ENCODE peak calls at places on chromosome 16, in seven cellular contexts. O is IMR-90, X is neuronal stem cell, G is H9, W is H1, S is mesenchymal stem cell, C is trophoblast cell. Y is an unnamed sample.

GRCh38 chr16:85326113-85326793 is 214.0 kb upstream of the CIBAR2 start:
- DNase-seq in O (peak; percentile 38), X (no peak), G (no peak), W (no peak), S (peak; percentile 88), C (no peak), Y (peak; percentile 51)

GRCh38 chr16:11097094-11097781 is 152.9 kb downstream of the CLEC16A start:
- DNase-seq in O (no peak), X (no peak), G (no peak), W (no peak), S (no peak), C (no peak), Y (no peak)

GRCh38 chr16:55663770-55664677 is 8.2 kb downstream of the SLC6A2 start:
- DNase-seq in O (no peak), X (no peak), G (no peak), W (no peak), S (no peak), C (peak; percentile 99), Y (peak; percentile 54)

GRCh38 chr16:17364319-17365210 is 106.2 kb downstream of the XYLT1 start:
- DNase-seq in O (peak; percentile 94), X (no peak), G (no peak), W (no peak), S (no peak), C (no peak), Y (no peak)

GRCh38 chr16:8850279-8850885 is 18.4 kb downstream of the CARHSP1 start:
- DNase-seq in O (peak; percentile 87), X (no peak), G (peak; percentile 30), W (no peak), S (peak; percentile 89), C (no peak), Y (no peak)

GRCh38 chr16:56632160-56632847 is at the start of gene MT1M:
- DNase-seq in O (no peak), X (no peak), G (no peak), W (peak; percentile 75), S (peak; percentile 30), C (no peak), Y (peak; percentile 32)

GRCh38 chr16:73601911-73602310 is 554.0 kb upstream of the ZFHX3 start:
- DNase-seq in O (no peak), X (no peak), G (no peak), W (no peak), S (no peak), C (no peak), Y (no peak)

GRCh38 chr16:8375208-8375607 is 215.1 kb downstream of the TMEM114 start:
- DNase-seq in O (no peak), X (no peak), G (no peak), W (no peak), S (no peak), C (no peak), Y (no peak)

GRCh38 chr16:10558746-10559641 is 21.4 kb downstream of the EMP2 start:
- DNase-seq in O (no peak), X (no peak), G (no peak), W (no peak), S (no peak), C (no peak), Y (no peak)

GRCh38 chr16:9409753-9410493 is 318.5 kb downstream of the HAPSTR1 start:
- DNase-seq in O (no peak), X (no peak), G (no peak), W (no peak), S (no peak), C (no peak), Y (no peak)

GRCh38 chr16:84453061-84453752 is 51.3 kb downstream of the MEAK7 start:
- DNase-seq in O (no peak), X (no peak), G (no peak), W (no peak), S (no peak), C (no peak), Y (no peak)

GRCh38 chr16:63361032-63361624 is 1324.9 kb upstream of the CDH8 start:
- DNase-seq in O (peak; percentile 66), X (peak; percentile 44), G (no peak), W (no peak), S (peak; percentile 68), C (peak; percentile 16), Y (peak; percentile 72)

GRCh38 chr16:84471966-84472365 is 32.5 kb downstream of the MEAK7 start:
- DNase-seq in O (no peak), X (no peak), G (peak; percentile 15), W (no peak), S (no peak), C (no peak), Y (no peak)

GRCh38 chr16:53067675-53068074 is 12.9 kb downstream of the CHD9 start:
- DNase-seq in O (no peak), X (no peak), G (no peak), W (no peak), S (no peak), C (no peak), Y (no peak)

GRCh38 chr16:21710938-21711337 is 47.2 kb downstream of the OTOA start:
- DNase-seq in O (no peak), X (no peak), G (no peak), W (no peak), S (no peak), C (no peak), Y (no peak)

GRCh38 chr16:11139624-11140375 is 116.2 kb downstream of the SOCS1 start:
- DNase-seq in O (no peak), X (no peak), G (peak; percentile 15), W (no peak), S (no peak), C (no peak), Y (peak; percentile 72)

GRCh38 chr16:51152691-51153261 is 1.7 kb upstream of the SALL1 start:
- DNase-seq in O (peak; percentile 37), X (no peak), G (no peak), W (peak; percentile 78), S (peak; percentile 73), C (no peak), Y (peak; percentile 76)

GRCh38 chr16:17266606-17267313 is 204.0 kb downstream of the XYLT1 start:
- DNase-seq in O (no peak), X (no peak), G (no peak), W (no peak), S (no peak), C (no peak), Y (no peak)

GRCh38 chr16:63720848-63721247 is 1401.0 kb downstream of the CDH11 start:
- DNase-seq in O (no peak), X (no peak), G (no peak), W (no peak), S (no peak), C (no peak), Y (no peak)

GRCh38 chr16:72094266-72094610 is 591 bp downstream of the DHX38 start:
- DNase-seq in O (no peak), X (no peak), G (no peak), W (no peak), S (no peak), C (no peak), Y (peak; percentile 49)

GRCh38 chr16:84699147-84699711 is 571 bp upstream of the USP10 start:
- DNase-seq in O (no peak), X (no peak), G (no peak), W (no peak), S (no peak), C (no peak), Y (no peak)

GRCh38 chr16:4070936-4071335 is 45.3 kb downstream of the ADCY9 start:
- DNase-seq in O (no peak), X (no peak), G (no peak), W (peak; percentile 13), S (no peak), C (no peak), Y (no peak)

GRCh38 chr16:56669005-56669839 is at the start of gene MT1H:
- DNase-seq in O (no peak), X (no peak), G (peak; percentile 35), W (peak; percentile 69), S (no peak), C (no peak), Y (no peak)

GRCh38 chr16:64478258-64478906 is 643.5 kb downstream of the CDH11 start:
- DNase-seq in O (peak; percentile 54), X (no peak), G (no peak), W (no peak), S (peak; percentile 57), C (no peak), Y (no peak)

GRCh38 chr16:49019081-49019633 is 262.5 kb downstream of the CBLN1 start:
- DNase-seq in O (peak; percentile 27), X (peak; percentile 46), G (peak; percentile 65), W (peak; percentile 51), S (no peak), C (no peak), Y (peak; percentile 89)

GRCh38 chr16:48408688-48409087 is 23.5 kb upstream of the SIAH1 start:
- DNase-seq in O (peak; percentile 67), X (no peak), G (no peak), W (no peak), S (peak; percentile 73), C (no peak), Y (no peak)

DNA sequence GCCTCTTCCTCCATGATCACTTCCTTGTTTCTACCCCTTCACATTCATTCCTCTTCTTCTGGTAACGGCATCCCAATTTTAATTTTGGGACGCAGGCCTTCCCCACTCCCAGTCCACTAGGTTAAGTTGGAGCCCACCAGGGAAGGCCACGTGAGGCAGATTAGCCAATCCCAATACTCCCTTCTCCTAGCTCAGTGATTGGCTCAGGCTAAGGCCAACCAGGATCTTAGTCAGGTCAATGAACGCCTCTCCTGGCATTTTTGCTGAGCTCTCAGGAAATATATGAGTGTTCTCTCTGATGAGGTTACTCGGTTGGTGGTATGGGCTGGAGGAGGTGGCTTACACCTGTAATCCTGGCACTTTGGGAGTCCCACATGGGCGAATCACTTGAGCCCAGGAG is 15.4 kb downstream of the SEZ6L2 start:
- DNase-seq in O (no peak), X (no peak), G (no peak), W (no peak), S (no peak), C (no peak), Y (no peak)
- H2AK5ac ChIP-seq in O (no peak overlapping the region), X (no peak overlapping the region), G (no peak overlapping the region), W (no peak overlapping the region), S (no peak overlapping the region), C (no peak overlapping the region), Y (no peak overlapping the region)

GRCh38 chr16:27281285-27281684 is 12.7 kb upstream of the NSMCE1 start:
- DNase-seq in O (no peak), X (no peak), G (no peak), W (no peak), S (no peak), C (no peak), Y (no peak)
- H2AK5ac ChIP-seq in O (no peak overlapping the region), X (no peak overlapping the region), G (no peak overlapping the region), W (no peak overlapping the region), S (no peak overlapping the region), C (no peak overlapping the region), Y (no peak overlapping the region)

GRCh38 chr16:82011199-82011641 is at the start of gene SDR42E1:
- DNase-seq in O (no peak), X (no peak), G (no peak), W (no peak), S (no peak), C (no peak), Y (peak; percentile 38)
- H2AK5ac ChIP-seq in O (no peak within 1 kb of the TSS), X (no peak within 1 kb of the TSS), G (no peak within 1 kb of the TSS), W (no peak within 1 kb of the TSS), S (no peak within 1 kb of the TSS), C (no peak within 1 kb of the TSS), Y (no peak within 1 kb of the TSS)

DNA sequence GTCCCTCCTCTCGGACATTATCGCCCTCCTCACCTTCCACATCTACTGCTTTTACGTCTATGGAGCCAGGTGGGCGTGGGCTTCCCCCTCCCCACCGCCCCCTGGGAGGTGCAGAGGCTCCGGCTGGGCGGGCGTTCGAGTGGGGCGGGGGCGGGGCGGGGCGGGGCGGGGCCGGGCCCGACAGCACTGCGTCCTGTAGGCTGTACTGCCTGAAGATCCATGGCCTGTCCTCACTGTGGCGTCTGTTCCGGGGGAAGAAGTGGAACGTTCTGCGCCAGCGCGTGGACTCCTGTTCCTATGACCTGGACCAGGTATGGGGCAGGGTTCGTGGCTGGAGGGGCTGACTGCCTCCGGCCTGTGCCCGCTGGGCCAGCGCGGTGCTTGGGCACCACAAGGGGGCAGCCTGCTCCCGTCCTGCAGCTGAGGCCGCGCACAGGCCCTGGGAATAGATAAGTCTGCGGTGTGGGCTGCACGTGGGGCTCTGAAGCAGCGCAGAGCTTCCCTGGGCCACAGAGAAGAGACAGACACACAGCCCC is 9.2 kb downstream of the PIGQ start:
- DNase-seq in O (peak; percentile 65), X (peak; percentile 71), G (peak; percentile 85), W (peak; percentile 94), S (peak; percentile 82), C (peak; percentile 80), Y (peak; percentile 89)
- H2AK5ac ChIP-seq in O (peak overlapping the region; percentile 78), X (no peak overlapping the region), G (no peak overlapping the region), W (no peak overlapping the region), S (no peak overlapping the region), C (no peak overlapping the region), Y (no peak overlapping the region)